ENCODE peak calls at places on chromosomes 6 and 20, in seven cellular contexts. One of them, this sample, is unnamed.

GRCh38 chr6:111663232-111663631 is 57.6 kb upstream of the TRAF3IP2 start:
- DNase-seq in brain microvascular endothelial cell: no peak
- DNase-seq in ovary: no peak
- DNase-seq in stomach: no peak
- DNase-seq in spleen: no peak
- DNase-seq in MM.1S: no peak
- DNase-seq in cardiac muscle cell: no peak
- DNase-seq in this sample: no peak

GRCh38 chr6:75296811-75297779 is 12.5 kb upstream of the TMEM30A start:
- DNase-seq in brain microvascular endothelial cell: no peak
- DNase-seq in ovary: no peak
- DNase-seq in stomach: no peak
- DNase-seq in spleen: no peak
- DNase-seq in MM.1S: peak
- DNase-seq in cardiac muscle cell: peak
- DNase-seq in this sample: no peak

GRCh38 chr6:13412639-13413465 is 74.5 kb downstream of the GFOD1 start:
- DNase-seq in brain microvascular endothelial cell: no peak
- DNase-seq in ovary: no peak
- DNase-seq in stomach: no peak
- DNase-seq in spleen: no peak
- DNase-seq in MM.1S: no peak
- DNase-seq in cardiac muscle cell: no peak
- DNase-seq in this sample: peak

GRCh38 chr6:99822741-99823512 is 171.1 kb downstream of the MCHR2 start:
- DNase-seq in brain microvascular endothelial cell: peak
- DNase-seq in ovary: no peak
- DNase-seq in stomach: no peak
- DNase-seq in spleen: no peak
- DNase-seq in MM.1S: peak
- DNase-seq in cardiac muscle cell: peak
- DNase-seq in this sample: no peak

GRCh38 chr6:165615629-165616028 is 47.4 kb downstream of the PDE10A start:
- DNase-seq in brain microvascular endothelial cell: peak
- DNase-seq in ovary: no peak
- DNase-seq in stomach: no peak
- DNase-seq in spleen: no peak
- DNase-seq in MM.1S: no peak
- DNase-seq in cardiac muscle cell: no peak
- DNase-seq in this sample: peak

GRCh38 chr6:169977434-169978265 is 226.2 kb downstream of the ERMARD start:
- DNase-seq in brain microvascular endothelial cell: no peak
- DNase-seq in ovary: no peak
- DNase-seq in stomach: no peak
- DNase-seq in spleen: peak
- DNase-seq in MM.1S: no peak
- DNase-seq in cardiac muscle cell: no peak
- DNase-seq in this sample: no peak

GRCh38 chr6:125753218-125753936 is 3.9 kb downstream of the HEY2 start:
- DNase-seq in brain microvascular endothelial cell: no peak
- DNase-seq in ovary: no peak
- DNase-seq in stomach: no peak
- DNase-seq in spleen: no peak
- DNase-seq in MM.1S: peak
- DNase-seq in cardiac muscle cell: no peak
- DNase-seq in this sample: no peak

GRCh38 chr6:153032255-153032882 is 29.9 kb upstream of the MTRF1L start:
- DNase-seq in brain microvascular endothelial cell: no peak
- DNase-seq in ovary: no peak
- DNase-seq in stomach: no peak
- DNase-seq in spleen: no peak
- DNase-seq in MM.1S: peak
- DNase-seq in cardiac muscle cell: peak
- DNase-seq in this sample: no peak

GRCh38 chr6:168607272-168608112 is 166.5 kb downstream of the SMOC2 start:
- DNase-seq in brain microvascular endothelial cell: no peak
- DNase-seq in ovary: peak
- DNase-seq in stomach: no peak
- DNase-seq in spleen: no peak
- DNase-seq in MM.1S: no peak
- DNase-seq in cardiac muscle cell: no peak
- DNase-seq in this sample: no peak

GRCh38 chr6:10316327-10316726 is 98.5 kb downstream of the TFAP2A start:
- DNase-seq in brain microvascular endothelial cell: peak
- DNase-seq in ovary: no peak
- DNase-seq in stomach: no peak
- DNase-seq in spleen: no peak
- DNase-seq in MM.1S: no peak
- DNase-seq in cardiac muscle cell: no peak
- DNase-seq in this sample: peak

GRCh38 chr6:150256618-150257272 is 112.1 kb upstream of the IYD start:
- DNase-seq in brain microvascular endothelial cell: no peak
- DNase-seq in ovary: no peak
- DNase-seq in stomach: no peak
- DNase-seq in spleen: no peak
- DNase-seq in MM.1S: no peak
- DNase-seq in cardiac muscle cell: no peak
- DNase-seq in this sample: no peak

GRCh38 chr6:148231572-148231971 is 111.1 kb upstream of the SASH1 start:
- DNase-seq in brain microvascular endothelial cell: peak
- DNase-seq in ovary: no peak
- DNase-seq in stomach: no peak
- DNase-seq in spleen: no peak
- DNase-seq in MM.1S: no peak
- DNase-seq in cardiac muscle cell: no peak
- DNase-seq in this sample: no peak

GRCh38 chr6:152268846-152269442 is 368.2 kb downstream of the SYNE1 start:
- DNase-seq in brain microvascular endothelial cell: no peak
- DNase-seq in ovary: no peak
- DNase-seq in stomach: no peak
- DNase-seq in spleen: no peak
- DNase-seq in MM.1S: no peak
- DNase-seq in cardiac muscle cell: no peak
- DNase-seq in this sample: no peak

GRCh38 chr6:6516643-6517042 is 71.9 kb upstream of the LY86 start:
- DNase-seq in brain microvascular endothelial cell: no peak
- DNase-seq in ovary: no peak
- DNase-seq in stomach: no peak
- DNase-seq in spleen: no peak
- DNase-seq in MM.1S: no peak
- DNase-seq in cardiac muscle cell: no peak
- DNase-seq in this sample: no peak

GRCh38 chr20:36394340-36394965 is 88.3 kb downstream of the DLGAP4 start:
- DNase-seq in brain microvascular endothelial cell: no peak
- DNase-seq in ovary: no peak
- DNase-seq in stomach: no peak
- DNase-seq in spleen: no peak
- DNase-seq in MM.1S: no peak
- DNase-seq in cardiac muscle cell: no peak
- DNase-seq in this sample: no peak

GRCh38 chr6:11318835-11319813 is 86.7 kb upstream of the NEDD9 start:
- DNase-seq in brain microvascular endothelial cell: no peak
- DNase-seq in ovary: no peak
- DNase-seq in stomach: no peak
- DNase-seq in spleen: no peak
- DNase-seq in MM.1S: no peak
- DNase-seq in cardiac muscle cell: no peak
- DNase-seq in this sample: no peak

GRCh38 chr20:44449864-44450263 is 25.8 kb upstream of the TTPAL start:
- DNase-seq in brain microvascular endothelial cell: no peak
- DNase-seq in ovary: no peak
- DNase-seq in stomach: no peak
- DNase-seq in spleen: no peak
- DNase-seq in MM.1S: no peak
- DNase-seq in cardiac muscle cell: no peak
- DNase-seq in this sample: no peak

GRCh38 chr20:44447827-44448419 is 27.8 kb upstream of the TTPAL start:
- DNase-seq in brain microvascular endothelial cell: no peak
- DNase-seq in ovary: no peak
- DNase-seq in stomach: no peak
- DNase-seq in spleen: no peak
- DNase-seq in MM.1S: no peak
- DNase-seq in cardiac muscle cell: no peak
- DNase-seq in this sample: no peak

GRCh38 chr20:44448753-44449546 is 26.7 kb upstream of the TTPAL start:
- DNase-seq in brain microvascular endothelial cell: no peak
- DNase-seq in ovary: no peak
- DNase-seq in stomach: no peak
- DNase-seq in spleen: no peak
- DNase-seq in MM.1S: peak
- DNase-seq in cardiac muscle cell: no peak
- DNase-seq in this sample: peak

GRCh38 chr20:44450279-44450937 is 25.3 kb upstream of the TTPAL start:
- DNase-seq in brain microvascular endothelial cell: no peak
- DNase-seq in ovary: no peak
- DNase-seq in stomach: no peak
- DNase-seq in spleen: no peak
- DNase-seq in MM.1S: no peak
- DNase-seq in cardiac muscle cell: no peak
- DNase-seq in this sample: no peak

DNA sequence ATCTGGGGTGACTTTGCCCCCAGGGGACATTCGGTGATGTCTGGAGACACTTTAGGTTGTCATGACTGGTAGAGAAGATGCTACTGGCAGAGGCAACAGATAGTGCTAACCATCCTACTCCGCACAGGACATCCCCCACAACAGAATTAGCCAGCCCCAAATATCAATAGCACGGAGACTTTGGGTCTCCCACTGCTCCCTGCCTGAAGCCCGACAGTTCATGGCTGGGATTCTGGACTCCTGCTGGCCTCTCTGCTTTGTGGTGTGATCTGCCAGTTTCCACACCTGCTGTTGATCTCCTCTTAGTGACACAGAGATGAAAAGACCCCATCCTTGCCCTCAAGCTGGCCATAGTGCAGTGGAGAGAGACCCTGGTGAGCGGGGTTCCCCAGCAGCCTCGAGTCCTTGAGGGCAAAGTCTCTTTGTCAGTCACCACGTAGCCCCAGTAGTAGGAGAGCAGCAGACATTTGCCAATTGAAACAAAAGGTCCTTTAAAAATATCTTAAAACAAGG is 24.7 kb upstream of the TTPAL start:
- DNase-seq in brain microvascular endothelial cell: no peak
- DNase-seq in ovary: no peak
- DNase-seq in stomach: no peak
- DNase-seq in spleen: no peak
- DNase-seq in MM.1S: no peak
- DNase-seq in cardiac muscle cell: no peak
- DNase-seq in this sample: no peak
- H3K27ac ChIP-seq in brain microvascular endothelial cell: no peak
- H3K27ac ChIP-seq in ovary: no peak
- H3K27ac ChIP-seq in stomach: no peak
- H3K27ac ChIP-seq in spleen: no peak
- H3K27ac ChIP-seq in MM.1S: no peak
- H3K27ac ChIP-seq in cardiac muscle cell: no peak
- H3K27ac ChIP-seq in this sample: no peak

DNA sequence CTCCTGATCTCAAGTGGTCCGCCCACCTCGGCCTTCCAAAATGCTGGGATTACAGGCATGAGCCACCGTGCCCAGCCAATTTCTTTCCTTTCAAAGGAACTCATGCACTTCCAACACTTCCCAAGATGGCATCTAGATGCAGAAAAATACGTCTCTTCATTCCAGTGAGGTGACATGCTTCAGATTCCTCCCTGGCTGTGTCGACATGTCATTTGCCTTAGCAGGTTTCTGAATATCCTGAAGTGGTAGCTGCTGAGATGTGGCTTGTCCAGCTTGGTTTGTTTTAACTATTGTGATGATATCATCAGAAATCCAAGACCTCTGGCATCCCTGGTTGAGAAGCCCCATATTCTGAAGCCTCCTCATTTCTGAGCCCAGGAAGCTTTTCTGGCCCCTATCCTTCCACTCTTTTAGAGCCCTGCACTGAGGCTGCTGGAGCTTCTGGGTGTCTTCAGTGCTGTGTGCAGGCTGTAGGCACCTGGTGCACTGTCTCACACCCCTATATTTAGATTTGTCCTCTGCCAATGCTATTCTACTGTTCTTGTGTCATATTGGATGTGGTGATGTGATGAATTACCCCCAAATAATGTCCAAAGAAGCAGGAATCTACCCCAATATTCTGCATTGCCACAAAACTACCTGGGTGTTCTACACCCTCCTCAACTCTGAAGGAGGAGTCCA is 73.3 kb upstream of the E2F3 start:
- DNase-seq in brain microvascular endothelial cell: no peak
- DNase-seq in ovary: no peak
- DNase-seq in stomach: no peak
- DNase-seq in spleen: no peak
- DNase-seq in MM.1S: no peak
- DNase-seq in cardiac muscle cell: peak
- DNase-seq in this sample: no peak
- H3K4me3 ChIP-seq in brain microvascular endothelial cell: no peak
- H3K4me3 ChIP-seq in ovary: no peak
- H3K4me3 ChIP-seq in stomach: no peak
- H3K4me3 ChIP-seq in spleen: no peak
- H3K4me3 ChIP-seq in MM.1S: no peak
- H3K4me3 ChIP-seq in cardiac muscle cell: no peak
- H3K4me3 ChIP-seq in this sample: no peak

DNA sequence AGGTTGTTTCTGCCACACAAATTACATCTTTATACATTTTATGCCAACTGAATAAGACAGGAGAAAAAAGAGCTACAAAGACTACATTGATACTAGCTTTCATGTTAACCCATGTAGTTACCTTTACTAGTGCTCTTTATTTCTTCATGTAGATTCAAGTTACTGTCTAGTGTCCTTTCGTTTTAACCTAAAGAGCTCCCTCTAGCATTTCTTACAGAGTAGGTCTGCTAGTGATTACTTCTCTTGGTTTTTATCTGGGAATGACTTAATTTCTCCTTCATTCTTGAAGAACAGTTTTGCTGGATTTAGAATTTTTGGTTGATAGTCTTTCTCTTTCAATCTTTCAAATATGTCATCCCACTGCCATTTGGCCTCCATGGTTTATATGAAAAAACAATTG is 21.2 kb upstream of the NOP56 start:
- DNase-seq in brain microvascular endothelial cell: no peak
- DNase-seq in ovary: no peak
- DNase-seq in stomach: no peak
- DNase-seq in spleen: no peak
- DNase-seq in MM.1S: no peak
- DNase-seq in cardiac muscle cell: no peak
- DNase-seq in this sample: no peak
- TF ChIP-seq CTCF in brain microvascular endothelial cell: no peak
- TF ChIP-seq CTCF in ovary: no peak
- TF ChIP-seq CTCF in stomach: no peak
- TF ChIP-seq CTCF in spleen: no peak
- TF ChIP-seq CTCF in MM.1S: no peak
- TF ChIP-seq CTCF in cardiac muscle cell: peak
- TF ChIP-seq CTCF in this sample: no peak

DNA sequence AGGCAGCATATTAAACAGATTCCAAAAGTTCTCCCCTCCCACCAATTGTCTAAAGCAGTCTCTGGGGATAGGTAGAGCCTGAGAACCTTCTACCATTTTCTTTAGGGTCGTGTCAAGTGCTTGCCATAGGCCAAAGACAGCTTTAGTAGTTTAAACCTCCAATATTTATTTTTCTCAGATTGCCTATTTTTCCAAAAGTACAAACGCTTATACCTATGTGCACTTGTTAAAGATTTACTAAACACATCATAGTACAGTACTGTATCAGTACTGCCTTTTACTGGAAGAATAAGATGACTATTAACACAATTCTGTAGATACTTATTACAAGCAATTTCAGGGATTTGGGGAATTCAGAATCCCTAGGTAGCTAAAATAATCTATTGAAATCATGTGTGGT is 29.4 kb downstream of the AKIRIN2 start:
- DNase-seq in brain microvascular endothelial cell: no peak
- DNase-seq in ovary: no peak
- DNase-seq in stomach: no peak
- DNase-seq in spleen: no peak
- DNase-seq in MM.1S: no peak
- DNase-seq in cardiac muscle cell: no peak
- DNase-seq in this sample: no peak
- H3K27ac ChIP-seq in brain microvascular endothelial cell: no peak
- H3K27ac ChIP-seq in ovary: no peak
- H3K27ac ChIP-seq in stomach: no peak
- H3K27ac ChIP-seq in spleen: no peak
- H3K27ac ChIP-seq in MM.1S: no peak
- H3K27ac ChIP-seq in cardiac muscle cell: peak
- H3K27ac ChIP-seq in this sample: peak